ENCODE peak calls at places on chromosomes 11 and 22, in four cellular contexts. One of them, this sample, is unnamed.

GRCh38 chr22:42994917-42995562 is 19.9 kb downstream of the PACSIN2 start:
- DNase-seq in T-helper 2 cell: no peak
- DNase-seq in activated T-cell treated with anti-CD3 and anti-CD28 coated beads for 1 hour: no peak
- DNase-seq in astrocyte of the spinal cord: peak; percentile 93
- DNase-seq in this sample: peak; percentile 86

GRCh38 chr22:47107431-47107830 is 345.0 kb downstream of the TBC1D22A start:
- DNase-seq in T-helper 2 cell: no peak
- DNase-seq in activated T-cell treated with anti-CD3 and anti-CD28 coated beads for 1 hour: no peak
- DNase-seq in astrocyte of the spinal cord: peak; percentile 83
- DNase-seq in this sample: peak; percentile 46

GRCh38 chr11:94452988-94453387 is 40.7 kb downstream of the MRE11 start:
- DNase-seq in T-helper 2 cell: no peak
- DNase-seq in activated T-cell treated with anti-CD3 and anti-CD28 coated beads for 1 hour: no peak
- DNase-seq in astrocyte of the spinal cord: no peak
- DNase-seq in this sample: no peak

GRCh38 chr22:46027219-46028068 is 50.5 kb upstream of the WNT7B start:
- DNase-seq in T-helper 2 cell: no peak
- DNase-seq in activated T-cell treated with anti-CD3 and anti-CD28 coated beads for 1 hour: no peak
- DNase-seq in astrocyte of the spinal cord: no peak
- DNase-seq in this sample: no peak

GRCh38 chr22:27170491-27170890 is 513.1 kb downstream of the MIAT start:
- DNase-seq in T-helper 2 cell: no peak
- DNase-seq in activated T-cell treated with anti-CD3 and anti-CD28 coated beads for 1 hour: no peak
- DNase-seq in astrocyte of the spinal cord: peak; percentile 85
- DNase-seq in this sample: no peak

GRCh38 chr22:27080191-27080590 is 422.8 kb downstream of the MIAT start:
- DNase-seq in T-helper 2 cell: no peak
- DNase-seq in activated T-cell treated with anti-CD3 and anti-CD28 coated beads for 1 hour: no peak
- DNase-seq in astrocyte of the spinal cord: no peak
- DNase-seq in this sample: no peak

GRCh38 chr22:30984317-30984716 is 15.3 kb downstream of the TUG1 start:
- DNase-seq in T-helper 2 cell: no peak
- DNase-seq in activated T-cell treated with anti-CD3 and anti-CD28 coated beads for 1 hour: no peak
- DNase-seq in astrocyte of the spinal cord: no peak
- DNase-seq in this sample: no peak

GRCh38 chr11:69259072-69259471 is 34.9 kb upstream of the MYEOV start:
- DNase-seq in T-helper 2 cell: no peak
- DNase-seq in activated T-cell treated with anti-CD3 and anti-CD28 coated beads for 1 hour: no peak
- DNase-seq in astrocyte of the spinal cord: no peak
- DNase-seq in this sample: no peak

GRCh38 chr22:17665884-17666283 is 27.3 kb downstream of the BCL2L13 start:
- DNase-seq in T-helper 2 cell: no peak
- DNase-seq in activated T-cell treated with anti-CD3 and anti-CD28 coated beads for 1 hour: no peak
- DNase-seq in astrocyte of the spinal cord: no peak
- DNase-seq in this sample: no peak

GRCh38 chr11:45577755-45578154 is 87.7 kb downstream of the CHST1 start:
- DNase-seq in T-helper 2 cell: no peak
- DNase-seq in activated T-cell treated with anti-CD3 and anti-CD28 coated beads for 1 hour: no peak
- DNase-seq in astrocyte of the spinal cord: no peak
- DNase-seq in this sample: no peak

GRCh38 chr11:2383823-2384722 is 7.0 kb downstream of the CD81 start:
- DNase-seq in T-helper 2 cell: peak; percentile 24
- DNase-seq in activated T-cell treated with anti-CD3 and anti-CD28 coated beads for 1 hour: no peak
- DNase-seq in astrocyte of the spinal cord: no peak
- DNase-seq in this sample: no peak

GRCh38 chr11:130815921-130816320 is 100.4 kb downstream of the SNX19 start:
- DNase-seq in T-helper 2 cell: no peak
- DNase-seq in activated T-cell treated with anti-CD3 and anti-CD28 coated beads for 1 hour: no peak
- DNase-seq in astrocyte of the spinal cord: no peak
- DNase-seq in this sample: no peak

GRCh38 chr11:33177676-33178336 is 16.5 kb upstream of the CSTF3 start:
- DNase-seq in T-helper 2 cell: no peak
- DNase-seq in activated T-cell treated with anti-CD3 and anti-CD28 coated beads for 1 hour: no peak
- DNase-seq in astrocyte of the spinal cord: no peak
- DNase-seq in this sample: no peak

GRCh38 chr22:19195796-19196731 is 17.5 kb upstream of the SLC25A1 start:
- DNase-seq in T-helper 2 cell: no peak
- DNase-seq in activated T-cell treated with anti-CD3 and anti-CD28 coated beads for 1 hour: no peak
- DNase-seq in astrocyte of the spinal cord: no peak
- DNase-seq in this sample: no peak

GRCh38 chr22:38415561-38416321 is 39.3 kb downstream of the KCNJ4 start:
- DNase-seq in T-helper 2 cell: no peak
- DNase-seq in activated T-cell treated with anti-CD3 and anti-CD28 coated beads for 1 hour: no peak
- DNase-seq in astrocyte of the spinal cord: no peak
- DNase-seq in this sample: no peak

GRCh38 chr11:4569075-4569474 is 12.5 kb upstream of the OR52I2 start:
- DNase-seq in T-helper 2 cell: no peak
- DNase-seq in activated T-cell treated with anti-CD3 and anti-CD28 coated beads for 1 hour: no peak
- DNase-seq in astrocyte of the spinal cord: no peak
- DNase-seq in this sample: no peak

GRCh38 chr22:24244144-24244787 is 616 bp downstream of the GGT5 start:
- DNase-seq in T-helper 2 cell: no peak
- DNase-seq in activated T-cell treated with anti-CD3 and anti-CD28 coated beads for 1 hour: no peak
- DNase-seq in astrocyte of the spinal cord: peak; percentile 55
- DNase-seq in this sample: no peak

GRCh38 chr11:19603771-19604170 is 108.9 kb upstream of the NAV2 start:
- DNase-seq in T-helper 2 cell: no peak
- DNase-seq in activated T-cell treated with anti-CD3 and anti-CD28 coated beads for 1 hour: no peak
- DNase-seq in astrocyte of the spinal cord: no peak
- DNase-seq in this sample: no peak

GRCh38 chr11:118164885-118165284 is 11.6 kb downstream of the SCN2B start:
- DNase-seq in T-helper 2 cell: no peak
- DNase-seq in activated T-cell treated with anti-CD3 and anti-CD28 coated beads for 1 hour: no peak
- DNase-seq in astrocyte of the spinal cord: no peak
- DNase-seq in this sample: no peak

GRCh38 chr11:112962854-112963367 is 1.7 kb downstream of the NCAM1 start:
- DNase-seq in T-helper 2 cell: no peak
- DNase-seq in activated T-cell treated with anti-CD3 and anti-CD28 coated beads for 1 hour: no peak
- DNase-seq in astrocyte of the spinal cord: peak; percentile 23
- DNase-seq in this sample: no peak

GRCh38 chr22:31130873-31131272 is 8.1 kb downstream of the INPP5J start:
- DNase-seq in T-helper 2 cell: no peak
- DNase-seq in activated T-cell treated with anti-CD3 and anti-CD28 coated beads for 1 hour: no peak
- DNase-seq in astrocyte of the spinal cord: no peak
- DNase-seq in this sample: no peak

This sample was measured in amniotic stem cell.